ENCODE peak calls at places on chromosomes 3 and 15, in eight cellular contexts. Q is SHP77; V is GM12865; D is tibial nerve; E is stimulated activated CD4-positive, alpha-beta T cell treated with anti-CD3 and anti-CD28 coated beads, Interleukin-2, amount 100 ng/mL, for 48 hours; L is CD4-positive, alpha-beta T cell; P is psoas muscle; W is GOT3. G is an unnamed sample.

GRCh38 chr3:158896729-158897128 is 94.9 kb downstream of the MFSD1 start:
- DNase-seq in Q (no peak), V (no peak), D (no peak), E (no peak), L (no peak), P (no peak), W (no peak), G (no peak)

GRCh38 chr3:16427309-16427965 is 86.1 kb downstream of the RFTN1 start:
- DNase-seq in Q (no peak), V (no peak), D (no peak), E (no peak), L (no peak), P (peak; percentile 28), W (no peak), G (no peak)

GRCh38 chr3:42979044-42979962 is at the start of gene GASK1A:
- DNase-seq in Q (no peak), V (no peak), D (peak; percentile 40), E (peak; percentile 13), L (peak; percentile 10), P (peak; percentile 66), W (no peak), G (no peak)

GRCh38 chr3:171377859-171378258 is 82.3 kb downstream of the TNIK start:
- DNase-seq in Q (no peak), V (no peak), D (no peak), E (no peak), L (no peak), P (no peak), W (no peak), G (no peak)

GRCh38 chr3:108623504-108623903 is 34.0 kb downstream of the DZIP3 start:
- DNase-seq in Q (no peak), V (no peak), D (no peak), E (no peak), L (no peak), P (no peak), W (no peak), G (no peak)

GRCh38 chr3:46858996-46859710 is 4.1 kb downstream of the MYL3 start:
- DNase-seq in Q (no peak), V (no peak), D (peak; percentile 4), E (no peak), L (no peak), P (no peak), W (no peak), G (no peak)

GRCh38 chr15:48627260-48627969 is 18.1 kb downstream of the FBN1 start:
- DNase-seq in Q (no peak), V (no peak), D (no peak), E (no peak), L (no peak), P (no peak), W (no peak), G (no peak)

GRCh38 chr15:66462630-66463029 is 34.9 kb downstream of the SNAPC5 start:
- DNase-seq in Q (no peak), V (no peak), D (peak; percentile 16), E (no peak), L (no peak), P (no peak), W (no peak), G (no peak)

GRCh38 chr3:151219056-151219455 is 16.0 kb upstream of the GPR171 start:
- DNase-seq in Q (no peak), V (no peak), D (no peak), E (no peak), L (no peak), P (no peak), W (no peak), G (no peak)

GRCh38 chr3:53718462-53718861 is 127.8 kb downstream of the CHDH start:
- DNase-seq in Q (no peak), V (no peak), D (no peak), E (no peak), L (no peak), P (no peak), W (no peak), G (no peak)

GRCh38 chr15:62068071-62068786 is 1.5 kb downstream of the C2CD4A start:
- DNase-seq in Q (peak; percentile 51), V (peak; percentile 42), D (no peak), E (peak; percentile 16), L (peak; percentile 1), P (peak; percentile 62), W (no peak), G (no peak)

G was measured in T-helper 1 cell.